ENCODE peak calls at places on chromosomes 13 and 19, in ten cellular contexts. E is progenitor cell of endocrine pancreas; Y is activated naive CD4-positive, alpha-beta T cell; U is psoas muscle; C is heart right ventricle; I is tibial nerve; J is stimulated activated CD8-positive, alpha-beta memory T cell treated with anti-CD3 and anti-CD28 coated beads, Interleukin-12 subunit alpha, Interleukin-12 subunit beta, amount 100 ng/mL, for 4 hours; P is non-pigmented ciliary epithelial cell; M is pons; T is NCI-H2081. G is an unnamed sample.

GRCh38 chr13:100611678-100612492 is 23.3 kb upstream of the GGACT start:
- DNase-seq in E (no peak), Y (no peak), U (no peak), C (no peak), I (no peak), J (peak; percentile 7), P (no peak), M (peak; percentile 43), T (no peak), G (no peak)

GRCh38 chr13:112102243-112102642 is 35.3 kb downstream of the SOX1 start:
- DNase-seq in E (no peak), Y (no peak), U (no peak), C (no peak), I (no peak), J (no peak), P (no peak), M (peak; percentile 11), T (peak; percentile 29), G (no peak)

GRCh38 chr13:51729853-51730553 is 74.0 kb downstream of the DHRS12 start:
- DNase-seq in E (no peak), Y (no peak), U (peak; percentile 69), C (no peak), I (no peak), J (no peak), P (peak; percentile 74), M (no peak), T (no peak), G (no peak)

GRCh38 chr13:101309014-101309619 is 107.2 kb downstream of the NALCN start:
- DNase-seq in E (no peak), Y (no peak), U (no peak), C (no peak), I (no peak), J (no peak), P (peak; percentile 80), M (no peak), T (no peak), G (no peak)

GRCh38 chr13:44649118-44649455 is 73.0 kb upstream of the TSC22D1 start:
- DNase-seq in E (no peak), Y (no peak), U (no peak), C (no peak), I (no peak), J (no peak), P (no peak), M (no peak), T (no peak), G (no peak)

GRCh38 chr13:31965361-31966066 is 66.1 kb upstream of the FRY start:
- DNase-seq in E (no peak), Y (no peak), U (no peak), C (no peak), I (no peak), J (no peak), P (peak; percentile 56), M (no peak), T (no peak), G (no peak)

GRCh38 chr13:100139822-100140221 is 50.9 kb downstream of the PCCA start:
- DNase-seq in E (no peak), Y (no peak), U (no peak), C (no peak), I (no peak), J (no peak), P (no peak), M (no peak), T (no peak), G (no peak)

GRCh38 chr19:294819-295686 is 3.9 kb upstream of the PLPP2 start:
- DNase-seq in E (peak; percentile 48), Y (no peak), U (no peak), C (no peak), I (no peak), J (no peak), P (no peak), M (no peak), T (peak; percentile 26), G (no peak)

GRCh38 chr19:35846038-35846668 is 6.2 kb downstream of the NPHS1 start:
- DNase-seq in E (no peak), Y (no peak), U (no peak), C (no peak), I (no peak), J (no peak), P (no peak), M (no peak), T (peak; percentile 32), G (no peak)

G was measured in cardiac septum.